ENCODE peak calls at places on chromosomes 4 and X, in eight cellular contexts. Z is Peyer's patch, S is A549, J is ovary, R is HepG2, E is spleen, D is thyroid gland, T is IMR-90. B is an unnamed sample.

GRCh38 chr4:142110136-142110535 is 473.8 kb downstream of the IL15 start:
- DNase-seq in Z (no peak), S (no peak), J (no peak), R (no peak), E (no peak), D (no peak), T (peak), B (no peak)

GRCh38 chr4:28167411-28167810 is 1306.8 kb downstream of the STIM2 start:
- DNase-seq in Z (no peak), S (no peak), J (no peak), R (no peak), E (no peak), D (no peak), T (no peak), B (no peak)

GRCh38 chrX:104084534-104085277 is 8.7 kb upstream of the TMSB15C start:
- DNase-seq in Z (no peak), S (no peak), J (no peak), R (no peak), E (peak), D (no peak), T (no peak), B (no peak)

GRCh38 chrX:97995834-97996233 is 1112.1 kb downstream of the RPA4 start:
- DNase-seq in Z (no peak), S (no peak), J (no peak), R (no peak), E (no peak), D (no peak), T (no peak), B (no peak)

GRCh38 chr4:3021627-3022026 is 52.7 kb downstream of the HTT-AS start:
- DNase-seq in Z (no peak), S (no peak), J (no peak), R (no peak), E (peak), D (no peak), T (no peak), B (no peak)

GRCh38 chr4:147963839-147964238 is 232.0 kb downstream of the ARHGAP10 start:
- DNase-seq in Z (no peak), S (no peak), J (no peak), R (no peak), E (no peak), D (no peak), T (no peak), B (no peak)

GRCh38 chr4:159283697-159284492 is 181.0 kb downstream of the RAPGEF2 start:
- DNase-seq in Z (no peak), S (no peak), J (no peak), R (no peak), E (no peak), D (no peak), T (peak), B (no peak)

GRCh38 chr4:41213563-41214157 is 682 bp downstream of the APBB2 start:
- DNase-seq in Z (no peak), S (peak), J (peak), R (no peak), E (peak), D (peak), T (no peak), B (no peak)

GRCh38 chr4:38904090-38904666 is 36.6 kb downstream of the FAM114A1 start:
- DNase-seq in Z (no peak), S (no peak), J (no peak), R (peak), E (no peak), D (no peak), T (no peak), B (no peak)

GRCh38 chr4:97984545-97985131 is 158.6 kb downstream of the STPG2 start:
- DNase-seq in Z (no peak), S (no peak), J (no peak), R (no peak), E (no peak), D (no peak), T (no peak), B (peak)

GRCh38 chr4:151801547-151802516 is 41.0 kb upstream of the GATB start:
- DNase-seq in Z (peak), S (peak), J (no peak), R (peak), E (no peak), D (peak), T (peak), B (peak)

GRCh38 chrX:77014655-77015377 is 432.4 kb upstream of the FGF16 start:
- DNase-seq in Z (no peak), S (no peak), J (no peak), R (peak), E (no peak), D (no peak), T (no peak), B (no peak)

GRCh38 chr4:130714006-130714405 is 1618.1 kb downstream of the C4orf33 start:
- DNase-seq in Z (no peak), S (no peak), J (no peak), R (no peak), E (no peak), D (no peak), T (no peak), B (no peak)

GRCh38 chrX:70504772-70505450 is 60.3 kb downstream of the DLG3 start:
- DNase-seq in Z (no peak), S (no peak), J (no peak), R (no peak), E (no peak), D (no peak), T (no peak), B (no peak)

GRCh38 chrX:8960809-8961413 is 73.0 kb downstream of the FAM9B start:
- DNase-seq in Z (peak), S (no peak), J (no peak), R (no peak), E (no peak), D (no peak), T (no peak), B (no peak)

GRCh38 chr4:183637461-183637860 is 21.5 kb downstream of the RWDD4 start:
- DNase-seq in Z (no peak), S (no peak), J (no peak), R (no peak), E (no peak), D (no peak), T (peak), B (no peak)

GRCh38 chr4:127251423-127251822 is 381.3 kb upstream of the INTU start:
- DNase-seq in Z (no peak), S (no peak), J (no peak), R (no peak), E (no peak), D (no peak), T (peak), B (no peak)

GRCh38 chr4:173227753-173228152 is 59.1 kb downstream of the GALNT7 start:
- DNase-seq in Z (no peak), S (no peak), J (no peak), R (no peak), E (no peak), D (no peak), T (no peak), B (no peak)

GRCh38 chr4:127355738-127356137 is 277.0 kb upstream of the INTU start:
- DNase-seq in Z (no peak), S (no peak), J (no peak), R (no peak), E (no peak), D (no peak), T (no peak), B (no peak)

GRCh38 chrX:3550160-3550765 is 163.2 kb downstream of the PRKX start:
- DNase-seq in Z (no peak), S (peak), J (no peak), R (no peak), E (no peak), D (peak), T (no peak), B (peak)

GRCh38 chrX:131287556-131288179 is 1.4 kb downstream of the IGSF1 start:
- DNase-seq in Z (no peak), S (no peak), J (no peak), R (peak), E (no peak), D (no peak), T (no peak), B (no peak)

GRCh38 chrX:25012793-25013592 is 2.8 kb downstream of the ARX start:
- DNase-seq in Z (no peak), S (peak), J (no peak), R (no peak), E (no peak), D (no peak), T (no peak), B (peak)

GRCh38 chr4:125393825-125394224 is 79.1 kb downstream of the FAT4 start:
- DNase-seq in Z (no peak), S (no peak), J (no peak), R (no peak), E (no peak), D (no peak), T (no peak), B (no peak)

GRCh38 chrX:132704769-132705168 is 215.9 kb upstream of the MBNL3 start:
- DNase-seq in Z (no peak), S (no peak), J (no peak), R (no peak), E (no peak), D (no peak), T (no peak), B (no peak)

GRCh38 chrX:135520022-135520552 is 373 bp upstream of the INTS6L start:
- DNase-seq in Z (no peak), S (no peak), J (no peak), R (no peak), E (no peak), D (no peak), T (peak), B (no peak)

GRCh38 chr4:52889778-52890400 is 27.8 kb downstream of the RASL11B start:
- DNase-seq in Z (no peak), S (no peak), J (no peak), R (no peak), E (no peak), D (no peak), T (no peak), B (no peak)

GRCh38 chr4:25843340-25844097 is 19.3 kb downstream of the SEL1L3 start:
- DNase-seq in Z (no peak), S (no peak), J (no peak), R (no peak), E (peak), D (peak), T (no peak), B (peak)

GRCh38 chr4:7103599-7104365 is 35.9 kb upstream of the GRPEL1 start:
- DNase-seq in Z (peak), S (peak), J (peak), R (peak), E (peak), D (peak), T (peak), B (no peak)
- TF ChIP-seq POLR2A in Z (peak), S (no peak), J (no peak), R (peak), E (no peak), D (no peak), T (no peak), B (no peak)

GRCh38 chr4:139968831-139969230 is 185.2 kb downstream of the MAML3 start:
- DNase-seq in Z (no peak), S (no peak), J (no peak), R (no peak), E (no peak), D (peak), T (no peak), B (no peak)
- TF ChIP-seq POLR2A in Z (no peak), S (no peak), J (no peak), R (no peak), E (no peak), D (no peak), T (no peak), B (no peak)

GRCh38 chr4:165379662-165380061 is 854 bp downstream of the CPE start:
- DNase-seq in Z (no peak), S (no peak), J (peak), R (peak), E (no peak), D (peak), T (no peak), B (no peak)

GRCh38 chr4:165375465-165375864 is 3.3 kb upstream of the CPE start:
- DNase-seq in Z (no peak), S (no peak), J (no peak), R (no peak), E (no peak), D (no peak), T (no peak), B (no peak)

GRCh38 chr4:165378398-165378762 is 428 bp upstream of the CPE start:
- DNase-seq in Z (no peak), S (no peak), J (no peak), R (no peak), E (no peak), D (no peak), T (no peak), B (no peak)

GRCh38 chr4:165381821-165382373 is 3.1 kb downstream of the CPE start:
- DNase-seq in Z (no peak), S (no peak), J (no peak), R (no peak), E (no peak), D (no peak), T (no peak), B (no peak)

GRCh38 chr4:165378763-165379631 is at the start of gene CPE:
- DNase-seq in Z (peak), S (peak), J (peak), R (peak), E (peak), D (peak), T (peak), B (peak)
- TF ChIP-seq POLR2A in Z (peak), S (peak), J (peak), R (peak), E (no peak), D (peak), T (no peak), B (no peak)

GRCh38 chrX:130084651-130085237 is 25.6 kb downstream of the ELF4 start:
- DNase-seq in Z (peak), S (no peak), J (no peak), R (no peak), E (no peak), D (no peak), T (no peak), B (no peak)

GRCh38 chrX:130083656-130084382 is 26.5 kb downstream of the ELF4 start:
- DNase-seq in Z (peak), S (no peak), J (no peak), R (no peak), E (peak), D (no peak), T (no peak), B (no peak)

GRCh38 chrX:130083107-130083490 is 27.2 kb downstream of the ELF4 start:
- DNase-seq in Z (no peak), S (no peak), J (no peak), R (no peak), E (no peak), D (no peak), T (no peak), B (no peak)

GRCh38 chrX:130085551-130085986 is 24.7 kb downstream of the ELF4 start:
- DNase-seq in Z (peak), S (no peak), J (no peak), R (no peak), E (no peak), D (peak), T (peak), B (no peak)

GRCh38 chrX:130086414-130087207 is 23.7 kb downstream of the ELF4 start:
- DNase-seq in Z (peak), S (no peak), J (no peak), R (no peak), E (peak), D (peak), T (no peak), B (no peak)
- TF ChIP-seq POLR2A in Z (no peak), S (no peak), J (no peak), R (no peak), E (peak), D (no peak), T (no peak), B (no peak)

GRCh38 chrX:16462912-16463311 is 187.0 kb upstream of the S100G start:
- DNase-seq in Z (no peak), S (no peak), J (no peak), R (no peak), E (no peak), D (no peak), T (peak), B (no peak)
- TF ChIP-seq POLR2A in Z (no peak), S (no peak), J (no peak), R (no peak), E (no peak), D (no peak), T (no peak), B (no peak)

DNA sequence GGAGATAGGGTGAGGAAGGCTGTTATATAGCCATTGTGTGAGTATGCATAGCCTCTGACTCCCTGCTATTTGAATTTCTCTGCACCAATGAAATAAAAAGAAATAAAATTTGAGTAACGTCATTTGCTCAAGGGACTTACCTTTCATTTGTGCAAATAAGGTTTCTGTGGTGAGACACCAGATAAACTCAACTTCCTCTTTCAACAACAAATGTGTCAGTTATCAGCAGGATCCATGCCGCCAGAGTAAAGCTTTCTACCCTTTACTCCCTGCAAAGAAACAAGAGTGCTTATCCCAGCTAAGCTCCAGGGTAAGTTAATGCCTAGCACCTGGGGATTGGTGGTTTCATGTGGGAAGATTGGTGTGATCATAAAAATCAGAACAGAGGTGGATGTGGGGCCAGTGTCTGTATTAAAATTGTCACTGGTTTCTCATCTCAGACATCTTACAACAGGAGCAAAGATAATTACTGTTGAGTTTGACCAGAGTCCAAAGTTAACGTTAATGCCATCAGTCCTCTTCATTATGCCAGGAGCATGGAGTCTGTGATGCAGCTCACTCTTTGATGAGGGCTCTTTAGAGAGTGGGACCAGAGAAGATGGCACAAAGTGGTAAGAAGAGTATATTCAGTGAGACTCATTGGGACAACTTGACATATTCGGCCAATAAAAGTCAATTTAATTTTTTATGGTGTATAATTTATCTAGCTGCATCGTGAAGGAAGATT is at the start of gene P2RY10:
- DNase-seq in Z (peak), S (no peak), J (no peak), R (no peak), E (no peak), D (no peak), T (no peak), B (no peak)
- TF ChIP-seq POLR2A in Z (peak), S (no peak), J (no peak), R (no peak), E (peak), D (no peak), T (no peak), B (no peak)

GRCh38 chr4:145130130-145130529 is 32.0 kb downstream of the ABCE1 start:
- DNase-seq in Z (no peak), S (no peak), J (no peak), R (no peak), E (no peak), D (no peak), T (no peak), B (no peak)
- TF ChIP-seq POLR2A in Z (no peak), S (no peak), J (no peak), R (no peak), E (no peak), D (no peak), T (no peak), B (no peak)

GRCh38 chrX:154048398-154048797 is 28.7 kb upstream of the IRAK1 start:
- DNase-seq in Z (no peak), S (no peak), J (no peak), R (no peak), E (peak), D (no peak), T (no peak), B (no peak)

GRCh38 chrX:154047266-154047665 is 27.6 kb upstream of the IRAK1 start:
- DNase-seq in Z (no peak), S (no peak), J (no peak), R (no peak), E (no peak), D (no peak), T (peak), B (no peak)

GRCh38 chrX:154051210-154051810 is 31.6 kb upstream of the IRAK1 start:
- DNase-seq in Z (peak), S (peak), J (peak), R (peak), E (no peak), D (peak), T (peak), B (peak)

GRCh38 chrX:154050113-154050495 is 30.4 kb upstream of the IRAK1 start:
- DNase-seq in Z (no peak), S (no peak), J (no peak), R (no peak), E (no peak), D (no peak), T (no peak), B (no peak)

GRCh38 chrX:154049209-154050112 is 29.8 kb upstream of the IRAK1 start:
- DNase-seq in Z (no peak), S (no peak), J (no peak), R (no peak), E (no peak), D (no peak), T (no peak), B (no peak)
- TF ChIP-seq POLR2A in Z (no peak), S (no peak), J (no peak), R (no peak), E (no peak), D (no peak), T (no peak), B (no peak)

GRCh38 chrX:136767104-136767941 is 13.4 kb downstream of the ARHGEF6 start:
- DNase-seq in Z (peak), S (peak), J (peak), R (peak), E (peak), D (peak), T (peak), B (peak)
- TF ChIP-seq POLR2A in Z (no peak), S (no peak), J (no peak), R (no peak), E (no peak), D (no peak), T (no peak), B (peak)